ENCODE peak calls at places on chromosomes 13 and 19, in eight cellular contexts. P, W, D, J, T, L, M and R are unnamed samples.

GRCh38 chr13:97753942-97754670 is 199.4 kb upstream of the IPO5 start:
- DNase-seq in P (no peak), W (peak), D (no peak), J (no peak), T (no peak), L (no peak), M (no peak), R (no peak)

GRCh38 chr13:50366488-50367174 is 351.4 kb downstream of the KCNRG start:
- DNase-seq in P (no peak), W (no peak), D (no peak), J (no peak), T (no peak), L (no peak), M (no peak), R (peak)

GRCh38 chr13:110702089-110702488 is 3.8 kb downstream of the CARS2 start:
- DNase-seq in P (no peak), W (no peak), D (no peak), J (no peak), T (no peak), L (no peak), M (no peak), R (no peak)

GRCh38 chr19:54449701-54450069 is 686 bp downstream of the LENG8 start:
- DNase-seq in P (no peak), W (no peak), D (no peak), J (no peak), T (no peak), L (no peak), M (no peak), R (no peak)

GRCh38 chr13:43629691-43630480 is 156.9 kb downstream of the ENOX1 start:
- DNase-seq in P (no peak), W (no peak), D (no peak), J (no peak), T (no peak), L (no peak), M (no peak), R (no peak)

GRCh38 chr13:49783865-49784264 is 8.6 kb downstream of the KPNA3 start:
- DNase-seq in P (no peak), W (no peak), D (no peak), J (no peak), T (no peak), L (no peak), M (no peak), R (no peak)

GRCh38 chr13:51957377-51958216 is 53.7 kb downstream of the ATP7B start:
- DNase-seq in P (no peak), W (no peak), D (no peak), J (no peak), T (peak), L (no peak), M (no peak), R (no peak)

GRCh38 chr13:19957320-19958118 is 1.0 kb upstream of the ZMYM2 start:
- DNase-seq in P (no peak), W (peak), D (peak), J (peak), T (peak), L (peak), M (peak), R (peak)

GRCh38 chr13:99033814-99034213 is 56.0 kb upstream of the DOCK9 start:
- DNase-seq in P (no peak), W (peak), D (no peak), J (no peak), T (no peak), L (no peak), M (no peak), R (no peak)

GRCh38 chr19:10885241-10886169 is 14.2 kb downstream of the CARM1 start:
- DNase-seq in P (no peak), W (peak), D (no peak), J (no peak), T (no peak), L (no peak), M (no peak), R (no peak)

GRCh38 chr19:10105241-10106099 is 692 bp upstream of the PPAN start:
- DNase-seq in P (no peak), W (no peak), D (no peak), J (no peak), T (no peak), L (no peak), M (no peak), R (peak)

GRCh38 chr19:29753934-29754305 is 38.9 kb upstream of the C19orf12 start:
- DNase-seq in P (no peak), W (no peak), D (no peak), J (no peak), T (no peak), L (no peak), M (no peak), R (no peak)

GRCh38 chr13:102002271-102002670 is 399.6 kb downstream of the FGF14 start:
- DNase-seq in P (no peak), W (no peak), D (no peak), J (no peak), T (no peak), L (no peak), M (no peak), R (no peak)

GRCh38 chr19:35143231-35143715 is at the start of gene FXYD7:
- DNase-seq in P (no peak), W (peak), D (no peak), J (no peak), T (no peak), L (peak), M (no peak), R (peak)

GRCh38 chr13:33123066-33123940 is 107.1 kb downstream of the KL start:
- DNase-seq in P (no peak), W (peak), D (peak), J (no peak), T (no peak), L (no peak), M (no peak), R (no peak)

GRCh38 chr13:27423333-27423732 is 1.1 kb upstream of the GTF3A start:
- DNase-seq in P (no peak), W (no peak), D (no peak), J (no peak), T (no peak), L (no peak), M (no peak), R (no peak)

GRCh38 chr13:75132800-75133695 is 348.9 kb downstream of the TBC1D4 start:
- DNase-seq in P (no peak), W (no peak), D (no peak), J (no peak), T (no peak), L (no peak), M (no peak), R (no peak)

GRCh38 chr19:1904385-1905070 is 671 bp upstream of the ADAT3 start:
- DNase-seq in P (no peak), W (peak), D (no peak), J (no peak), T (no peak), L (no peak), M (peak), R (no peak)

GRCh38 chr19:35327642-35328041 is 1.3 kb upstream of the CD22 start:
- DNase-seq in P (no peak), W (peak), D (no peak), J (no peak), T (no peak), L (no peak), M (no peak), R (no peak)

GRCh38 chr19:49894879-49895565 is 1.7 kb downstream of the IL4I1 start:
- DNase-seq in P (no peak), W (no peak), D (no peak), J (no peak), T (no peak), L (no peak), M (no peak), R (no peak)

GRCh38 chr19:49894011-49894664 is 2.5 kb downstream of the IL4I1 start:
- DNase-seq in P (no peak), W (no peak), D (no peak), J (no peak), T (no peak), L (no peak), M (no peak), R (no peak)

GRCh38 chr19:49893135-49893534 is 3.6 kb downstream of the IL4I1 start:
- DNase-seq in P (no peak), W (no peak), D (no peak), J (no peak), T (no peak), L (no peak), M (no peak), R (no peak)

GRCh38 chr19:49895566-49896297 is 955 bp downstream of the IL4I1 start:
- DNase-seq in P (no peak), W (no peak), D (no peak), J (no peak), T (no peak), L (no peak), M (no peak), R (no peak)

DNA sequence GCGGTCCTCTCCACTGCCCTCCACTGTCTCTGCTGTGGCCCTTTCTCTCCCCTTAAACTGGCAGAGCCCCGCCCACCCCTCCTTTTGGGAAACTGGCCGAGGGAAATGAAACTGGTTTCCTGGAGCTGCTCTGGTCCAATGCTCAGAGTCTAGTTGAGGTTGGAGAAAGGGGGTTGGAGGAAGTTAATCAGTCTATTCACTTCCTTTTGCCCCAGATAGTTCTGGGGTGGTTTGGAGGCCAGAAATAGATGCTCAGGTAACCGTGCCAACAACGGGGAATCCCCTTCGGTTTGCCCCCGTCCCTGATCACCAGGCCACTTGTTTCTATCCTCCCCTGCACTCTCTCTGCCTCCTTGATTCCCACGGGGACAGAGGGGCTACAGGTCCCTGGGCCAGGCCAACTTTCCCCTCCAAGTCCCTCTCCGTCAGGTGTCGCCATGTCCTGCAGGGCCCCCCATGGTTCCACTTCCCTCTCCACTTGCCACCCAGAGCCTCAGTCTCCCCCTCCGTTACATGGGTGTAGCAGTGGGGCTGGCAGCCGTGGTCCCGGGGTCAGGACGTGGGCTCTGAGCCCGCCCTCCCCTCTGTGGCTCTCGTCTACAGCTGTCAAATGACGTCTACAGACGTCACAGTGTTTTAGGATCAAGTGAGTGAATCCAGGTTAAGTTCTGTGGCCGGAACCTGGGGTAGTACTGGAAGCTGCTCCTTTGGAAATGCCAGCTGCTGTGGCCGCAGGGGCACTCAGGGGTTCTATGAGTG is at the start of gene IL4I1:
- DNase-seq in P (no peak), W (no peak), D (peak), J (no peak), T (no peak), L (no peak), M (no peak), R (peak)
- H3K27ac ChIP-seq in P (no peak), W (no peak), D (no peak), J (peak), T (no peak), L (no peak), M (peak), R (peak)

GRCh38 chr19:44741841-44742352 is 6.6 kb upstream of the BCL3 start:
- DNase-seq in P (no peak), W (no peak), D (peak), J (peak), T (peak), L (peak), M (peak), R (no peak)

GRCh38 chr19:44738603-44739585 is 9.6 kb upstream of the BCL3 start:
- DNase-seq in P (no peak), W (no peak), D (no peak), J (no peak), T (no peak), L (no peak), M (no peak), R (no peak)

GRCh38 chr19:44738161-44738535 is 10.4 kb upstream of the BCL3 start:
- DNase-seq in P (no peak), W (no peak), D (no peak), J (no peak), T (no peak), L (no peak), M (no peak), R (no peak)

GRCh38 chr19:44740351-44740824 is 8.1 kb upstream of the BCL3 start:
- DNase-seq in P (no peak), W (no peak), D (no peak), J (no peak), T (no peak), L (no peak), M (no peak), R (no peak)

GRCh38 chr19:44741258-44741731 is 7.2 kb upstream of the BCL3 start:
- DNase-seq in P (no peak), W (no peak), D (no peak), J (no peak), T (no peak), L (no peak), M (no peak), R (peak)
- H3K27ac ChIP-seq in P (no peak), W (no peak), D (peak), J (peak), T (no peak), L (peak), M (peak), R (peak)

GRCh38 chr13:45206340-45206739 is 5.5 kb upstream of the KCTD4 start:
- DNase-seq in P (no peak), W (no peak), D (no peak), J (no peak), T (no peak), L (no peak), M (no peak), R (no peak)
- H3K27ac ChIP-seq in P (no peak), W (no peak), D (no peak), J (peak), T (peak), L (peak), M (peak), R (no peak)

GRCh38 chr19:13024958-13025653 is 29.8 kb downstream of the NFIX start:
- DNase-seq in P (no peak), W (peak), D (no peak), J (no peak), T (no peak), L (peak), M (no peak), R (no peak)

GRCh38 chr19:13026478-13026999 is 31.3 kb downstream of the NFIX start:
- DNase-seq in P (no peak), W (no peak), D (no peak), J (no peak), T (no peak), L (no peak), M (no peak), R (no peak)

GRCh38 chr19:13024126-13024957 is 29.1 kb downstream of the NFIX start:
- DNase-seq in P (no peak), W (no peak), D (no peak), J (no peak), T (peak), L (no peak), M (peak), R (no peak)

GRCh38 chr19:13027031-13027430 is 31.8 kb downstream of the NFIX start:
- DNase-seq in P (no peak), W (no peak), D (no peak), J (no peak), T (no peak), L (no peak), M (no peak), R (no peak)

DNA sequence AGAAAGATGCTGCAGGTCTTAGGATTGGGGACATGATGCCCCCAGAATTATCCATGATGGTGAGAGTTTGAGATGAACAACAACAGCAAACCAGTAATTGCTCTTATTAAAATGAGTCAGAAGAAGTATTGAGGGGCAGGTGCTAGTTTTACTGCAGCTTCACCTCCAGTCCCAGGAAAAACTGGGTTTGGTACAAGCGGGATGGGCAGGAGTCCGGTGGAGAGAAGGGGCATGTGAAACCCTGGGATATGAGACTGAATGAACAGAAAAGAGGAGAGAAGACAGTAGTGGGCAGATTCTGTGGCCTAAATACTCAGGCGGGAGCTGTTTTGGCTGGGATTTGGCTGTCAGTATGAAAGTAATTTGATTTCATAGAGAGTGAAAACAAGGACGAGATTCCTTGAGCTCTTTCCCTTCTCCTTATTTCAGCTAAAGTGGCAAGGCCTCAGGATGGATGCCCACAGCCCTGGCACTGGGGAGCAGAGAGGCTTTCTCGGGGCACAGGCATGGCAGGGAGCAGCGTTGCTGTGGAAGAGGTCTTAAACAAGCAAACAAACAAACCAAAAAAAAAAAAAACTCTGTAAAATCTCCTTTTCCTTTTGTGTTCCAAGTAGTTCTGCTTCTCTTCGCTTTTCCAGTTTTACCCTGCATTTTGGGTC is 30.7 kb downstream of the NFIX start:
- DNase-seq in P (no peak), W (no peak), D (no peak), J (no peak), T (no peak), L (no peak), M (no peak), R (no peak)
- H3K27ac ChIP-seq in P (no peak), W (no peak), D (no peak), J (peak), T (peak), L (peak), M (peak), R (no peak)

DNA sequence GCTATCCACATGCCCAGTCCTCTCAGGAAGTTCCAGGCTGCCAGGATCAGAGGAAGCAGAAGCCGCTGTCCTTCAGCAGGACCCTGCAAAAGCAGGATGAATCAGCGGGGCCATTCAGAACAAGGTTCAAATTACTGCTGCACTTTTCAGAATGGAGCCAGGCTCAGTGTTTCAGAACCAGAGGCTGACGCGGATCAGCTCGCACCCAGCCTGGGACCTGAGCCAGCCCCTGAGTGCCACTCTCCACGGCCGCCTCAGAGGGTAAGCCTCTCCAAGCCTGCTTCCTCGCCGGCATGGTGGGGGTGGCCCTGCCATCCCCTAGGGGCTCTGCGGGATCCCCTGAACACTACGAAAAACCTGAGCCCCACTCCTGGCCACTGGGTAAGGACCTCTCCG is 24.7 kb downstream of the RASA3 start:
- DNase-seq in P (no peak), W (no peak), D (no peak), J (no peak), T (peak), L (no peak), M (peak), R (no peak)
- H3K27ac ChIP-seq in P (peak), W (no peak), D (no peak), J (peak), T (no peak), L (no peak), M (no peak), R (peak)

GRCh38 chr19:48757089-48757675 is 1.9 kb downstream of the FGF21 start:
- DNase-seq in P (no peak), W (no peak), D (no peak), J (no peak), T (no peak), L (no peak), M (no peak), R (no peak)

GRCh38 chr19:48755787-48756674 is 707 bp downstream of the FGF21 start:
- DNase-seq in P (no peak), W (no peak), D (no peak), J (no peak), T (no peak), L (no peak), M (no peak), R (no peak)

GRCh38 chr19:48756686-48757085 is 1.4 kb downstream of the FGF21 start:
- DNase-seq in P (no peak), W (no peak), D (no peak), J (no peak), T (no peak), L (no peak), M (no peak), R (no peak)

GRCh38 chr19:48752511-48753365 is at the start of gene FUT1:
- DNase-seq in P (no peak), W (peak), D (no peak), J (no peak), T (peak), L (no peak), M (no peak), R (no peak)

DNA sequence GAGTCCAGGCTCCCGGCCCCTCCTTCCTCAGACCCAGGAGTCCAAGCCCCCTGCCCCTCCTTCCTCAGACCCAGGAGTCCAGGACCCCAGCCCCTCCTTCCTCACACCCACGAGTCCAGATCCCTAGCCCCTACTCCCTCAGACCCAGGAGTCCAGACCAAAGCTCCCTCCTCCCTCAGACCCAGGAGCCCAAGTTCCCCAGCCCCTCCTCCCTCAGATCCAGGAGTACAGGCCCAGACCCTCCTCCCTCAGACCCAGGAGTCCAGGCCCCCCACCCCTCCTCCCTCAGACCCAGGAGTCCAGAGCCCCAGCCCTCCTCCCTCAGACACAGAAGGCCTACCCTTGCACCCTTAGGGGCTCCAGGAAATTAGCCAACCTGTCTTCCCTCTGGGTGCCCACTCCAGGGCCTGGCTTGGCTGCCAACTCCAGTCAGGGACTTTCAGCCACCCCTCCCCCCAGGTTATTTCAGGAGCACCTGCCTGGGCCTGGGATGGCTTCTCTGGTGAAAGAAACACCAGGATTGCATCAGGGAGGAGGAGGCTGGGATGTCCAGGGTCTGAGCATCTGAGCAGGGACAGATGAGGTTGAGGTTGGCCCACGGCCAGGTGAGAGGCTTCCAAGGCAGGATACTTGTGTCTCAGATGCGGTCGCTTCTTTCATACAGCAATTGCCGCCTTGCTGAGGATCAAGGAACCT is at the start of gene FGF21:
- DNase-seq in P (no peak), W (peak), D (no peak), J (no peak), T (no peak), L (no peak), M (no peak), R (no peak)
- H3K27ac ChIP-seq in P (no peak), W (peak), D (no peak), J (no peak), T (no peak), L (no peak), M (no peak), R (no peak)

GRCh38 chr13:109010912-109011311 is 381.5 kb downstream of the MYO16 start:
- DNase-seq in P (no peak), W (peak), D (no peak), J (no peak), T (no peak), L (no peak), M (no peak), R (no peak)
- H3K27ac ChIP-seq in P (no peak), W (peak), D (no peak), J (no peak), T (no peak), L (no peak), M (no peak), R (no peak)

DNA sequence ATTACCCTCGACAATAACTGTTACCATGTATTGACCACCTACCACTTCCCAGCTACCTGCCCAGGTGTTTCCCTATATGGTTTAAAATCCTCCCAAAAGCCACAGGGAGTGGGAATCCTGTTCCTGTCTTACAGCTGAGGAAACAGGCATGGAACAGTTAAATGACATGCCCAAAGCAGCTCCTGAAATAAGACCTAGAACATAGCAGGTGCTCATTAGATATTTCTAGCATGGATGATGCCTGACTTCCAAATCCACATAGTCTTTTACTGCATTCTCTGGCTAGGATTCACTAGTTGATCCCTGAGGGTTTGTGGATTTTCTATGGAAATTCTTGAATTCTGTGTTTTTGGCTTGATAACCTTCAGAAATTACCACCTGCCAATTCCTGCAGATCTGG is 13.0 kb downstream of the KCNN4 start:
- DNase-seq in P (no peak), W (no peak), D (no peak), J (no peak), T (no peak), L (no peak), M (no peak), R (no peak)
- H3K27ac ChIP-seq in P (no peak), W (no peak), D (no peak), J (no peak), T (no peak), L (no peak), M (no peak), R (peak)